ENCODE peak calls at places on chromosomes 6 and 20, in five cellular contexts. C is IMR-90, B is OCI-LY7, N is tibial artery, A is hepatocyte. H is an unnamed sample. For H3K4me1, the result is how much of the 10 kb centered on the place peaks cover.

GRCh38 chr6:132830236-132830799 is 15.9 kb downstream of the RPS12 start:
- DNase-seq in C (peak), B (peak), N (no peak), A (peak), H (no peak)

GRCh38 chr6:31243508-31243907 is 28.4 kb downstream of the HLA-C start:
- DNase-seq in C (no peak), B (no peak), N (no peak), A (no peak), H (no peak)

GRCh38 chr20:23243791-23244190 is 106.8 kb upstream of the NXT1 start:
- DNase-seq in C (no peak), B (peak), N (no peak), A (no peak), H (no peak)

GRCh38 chr6:37704066-37704465 is 6.4 kb upstream of the MDGA1 start:
- DNase-seq in C (no peak), B (no peak), N (no peak), A (no peak), H (no peak)

GRCh38 chr6:38957426-38957825 is 91.2 kb upstream of the GLP1R start:
- DNase-seq in C (no peak), B (no peak), N (no peak), A (no peak), H (no peak)

GRCh38 chr20:23097636-23098580 is 11.8 kb upstream of the CD93 start:
- DNase-seq in C (no peak), B (no peak), N (no peak), A (no peak), H (no peak)

GRCh38 chr20:47057661-47058060 is 163.0 kb downstream of the EYA2 start:
- DNase-seq in C (no peak), B (no peak), N (no peak), A (no peak), H (no peak)

GRCh38 chr20:4925842-4926530 is 75.3 kb downstream of the SLC23A2 start:
- DNase-seq in C (peak), B (no peak), N (peak), A (no peak), H (peak)

GRCh38 chr6:150201285-150201684 is 58.4 kb downstream of the PPP1R14C start:
- DNase-seq in C (no peak), B (no peak), N (no peak), A (no peak), H (no peak)

GRCh38 chr20:24017160-24017761 is 28.7 kb upstream of the GGTLC1 start:
- DNase-seq in C (no peak), B (no peak), N (no peak), A (no peak), H (no peak)

GRCh38 chr20:46784450-46785127 is 75.1 kb downstream of the SLC2A10 start:
- DNase-seq in C (peak), B (no peak), N (no peak), A (no peak), H (no peak)

GRCh38 chr20:59821788-59822187 is 111.6 kb downstream of the SYCP2 start:
- DNase-seq in C (no peak), B (no peak), N (no peak), A (no peak), H (no peak)

GRCh38 chr6:105346052-105346451 is 56.8 kb downstream of the PREP start:
- DNase-seq in C (peak), B (no peak), N (no peak), A (peak), H (no peak)

GRCh38 chr6:163180874-163181541 is 233.5 kb upstream of the QKI start:
- DNase-seq in C (no peak), B (no peak), N (peak), A (peak), H (peak)

GRCh38 chr20:53943522-53944291 is 126.7 kb downstream of the BCAS1 start:
- DNase-seq in C (peak), B (peak), N (no peak), A (no peak), H (no peak)

GRCh38 chr6:29887330-29887818 is 55.0 kb upstream of the HLA-A start:
- DNase-seq in C (peak), B (no peak), N (peak), A (peak), H (peak)

GRCh38 chr6:33201935-33202334 is 1.3 kb downstream of the SLC39A7 start:
- DNase-seq in C (no peak), B (no peak), N (no peak), A (no peak), H (no peak)

GRCh38 chr20:58131111-58131510 is 97.3 kb downstream of the ANKRD60 start:
- DNase-seq in C (no peak), B (no peak), N (no peak), A (no peak), H (no peak)

GRCh38 chr20:37911262-37911661 is 8.3 kb downstream of the VSTM2L start:
- DNase-seq in C (no peak), B (no peak), N (no peak), A (no peak), H (no peak)

GRCh38 chr6:32393660-32394420 is 13.1 kb downstream of the BTNL2 start:
- DNase-seq in C (no peak), B (no peak), N (peak), A (peak), H (no peak)

GRCh38 chr6:170273681-170274080 is 17.2 kb downstream of the DLL1 start:
- DNase-seq in C (no peak), B (no peak), N (no peak), A (no peak), H (no peak)

GRCh38 chr20:11890331-11891080 is 27.2 kb upstream of the BTBD3 start:
- DNase-seq in C (peak), B (no peak), N (peak), A (peak), H (peak)

GRCh38 chr6:96947055-96947454 is 22.5 kb downstream of the KLHL32 start:
- DNase-seq in C (no peak), B (no peak), N (no peak), A (no peak), H (no peak)

GRCh38 chr20:31607640-31608255 is 2.7 kb downstream of the ID1 start:
- DNase-seq in C (no peak), B (no peak), N (no peak), A (no peak), H (no peak)

GRCh38 chr6:159121387-159121955 is 47.7 kb upstream of the FNDC1 start:
- DNase-seq in C (no peak), B (no peak), N (no peak), A (no peak), H (no peak)

GRCh38 chr6:98014791-98015201 is 731.8 kb upstream of the MMS22L start:
- DNase-seq in C (no peak), B (no peak), N (no peak), A (no peak), H (no peak)

GRCh38 chr6:63448229-63448628 is 124.1 kb upstream of the LOC128125822 start:
- DNase-seq in C (no peak), B (no peak), N (no peak), A (no peak), H (no peak)

GRCh38 chr20:50445367-50446151 is 64.6 kb upstream of the PTPN1 start:
- DNase-seq in C (no peak), B (no peak), N (no peak), A (no peak), H (no peak)

GRCh38 chr6:145071836-145072235 is 663.5 kb downstream of the EPM2A start:
- DNase-seq in C (peak), B (no peak), N (no peak), A (no peak), H (no peak)

GRCh38 chr6:150876598-150876997 is 11.1 kb downstream of the MTHFD1L start:
- DNase-seq in C (peak), B (no peak), N (peak), A (no peak), H (peak)

GRCh38 chr20:35395728-35396127 is 16.0 kb downstream of the UQCC1 start:
- DNase-seq in C (peak), B (no peak), N (peak), A (no peak), H (no peak)

GRCh38 chr6:134740473-134741192 is 209.3 kb downstream of the ALDH8A1 start:
- DNase-seq in C (peak), B (no peak), N (no peak), A (no peak), H (no peak)

GRCh38 chr6:47111685-47112084 is 69.6 kb upstream of the ADGRF1 start:
- DNase-seq in C (peak), B (no peak), N (no peak), A (peak), H (no peak)

GRCh38 chr6:77466055-77467028 is 3.1 kb upstream of the HTR1B start:
- DNase-seq in C (peak), B (no peak), N (no peak), A (peak), H (peak)

GRCh38 chr6:132648828-132649227 is 10.2 kb downstream of the TAAR1 start:
- DNase-seq in C (no peak), B (no peak), N (no peak), A (no peak), H (no peak)

GRCh38 chr6:118223316-118223715 is 316.3 kb downstream of the SLC35F1 start:
- DNase-seq in C (no peak), B (no peak), N (no peak), A (no peak), H (no peak)

GRCh38 chr6:170417881-170418280 is 111.3 kb downstream of the FAM120B start:
- DNase-seq in C (no peak), B (no peak), N (no peak), A (no peak), H (no peak)

GRCh38 chr20:24479106-24479505 is 9.7 kb downstream of the SYNDIG1 start:
- DNase-seq in C (no peak), B (no peak), N (no peak), A (no peak), H (no peak)

DNA sequence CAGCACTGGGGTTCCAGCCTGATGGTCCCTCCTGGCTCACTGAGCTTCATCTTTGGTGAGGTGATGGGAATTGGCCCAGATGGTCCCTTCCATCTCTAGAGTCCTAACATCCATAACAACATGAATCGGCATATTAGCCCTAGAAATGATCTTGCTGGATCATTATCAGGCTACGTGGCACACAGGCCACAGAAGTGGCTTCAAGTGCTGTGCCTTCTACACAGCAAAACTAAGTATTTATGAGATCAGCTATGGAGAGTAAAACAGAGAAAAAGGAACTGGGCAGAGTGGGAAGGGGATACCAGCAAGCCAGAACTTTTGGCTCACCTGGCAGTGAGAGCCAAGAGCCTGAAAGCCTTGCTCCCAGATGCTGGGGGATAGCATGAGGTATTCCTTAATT is 116.9 kb downstream of the TRERF1 start:
- DNase-seq in C (no peak), B (no peak), N (no peak), A (no peak), H (no peak)
- H3K27ac ChIP-seq in C (no peak), B (no peak), N (no peak), A (no peak), H (no peak)

GRCh38 chr20:36860339-36860738 is 15.6 kb upstream of the TLDC2 start:
- DNase-seq in C (peak), B (no peak), N (no peak), A (no peak), H (no peak)
- H3K4me1 ChIP-seq in C (under half), B (half or more), N (half or more), A (under half), H (half or more)

DNA sequence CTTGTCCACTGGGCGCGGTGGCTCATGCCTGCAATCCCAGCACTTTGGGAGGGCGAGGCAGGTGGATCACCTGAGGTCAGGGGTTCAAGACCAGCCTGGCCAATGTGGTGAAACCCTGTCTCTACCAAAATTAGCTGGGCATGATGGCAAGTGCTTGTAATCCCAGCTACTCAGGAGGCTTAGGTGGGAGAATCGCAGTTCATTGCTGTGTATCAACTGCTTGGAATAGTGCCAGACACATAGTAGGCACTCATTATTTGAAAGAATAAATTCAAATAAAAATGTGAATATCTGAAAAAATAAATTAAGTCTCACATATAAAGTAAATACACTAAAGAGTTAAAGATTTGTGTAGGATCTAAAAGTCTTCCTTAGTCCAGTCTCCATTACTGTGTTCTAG is 1.9 kb downstream of the PAK1IP1 start:
- DNase-seq in C (no peak), B (no peak), N (no peak), A (no peak), H (no peak)
- H3K27ac ChIP-seq in C (no peak), B (no peak), N (no peak), A (no peak), H (no peak)

GRCh38 chr20:17609978-17610377 is 40.1 kb downstream of the DSTN start:
- DNase-seq in C (no peak), B (no peak), N (peak), A (no peak), H (no peak)

GRCh38 chr20:17612287-17612974 is 42.6 kb downstream of the DSTN start:
- DNase-seq in C (peak), B (no peak), N (peak), A (no peak), H (no peak)

GRCh38 chr20:17610566-17611289 is 40.9 kb downstream of the DSTN start:
- DNase-seq in C (no peak), B (no peak), N (peak), A (no peak), H (no peak)

GRCh38 chr20:17611540-17612286 is 41.8 kb downstream of the DSTN start:
- DNase-seq in C (no peak), B (peak), N (peak), A (peak), H (no peak)

DNA sequence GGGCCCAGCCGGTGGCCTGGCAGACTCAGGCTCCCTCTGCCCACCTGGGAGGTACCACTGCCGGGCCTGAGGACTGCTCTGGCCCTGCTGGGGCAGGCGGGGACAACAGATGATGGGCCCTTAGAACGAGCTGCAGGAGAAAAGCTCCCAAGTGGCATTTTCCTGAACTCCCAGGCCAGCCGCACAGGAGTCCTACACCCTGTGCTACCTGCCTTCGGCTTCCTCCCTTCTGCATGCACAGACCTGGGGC is 41.3 kb downstream of the DSTN start:
- DNase-seq in C (no peak), B (no peak), N (peak), A (no peak), H (no peak)
- H3K4me1 ChIP-seq in C (under half), B (under half), N (half or more), A (under half), H (half or more)

GRCh38 chr6:2960935-2961334 is 10.4 kb downstream of the SERPINB6 start:
- DNase-seq in C (peak), B (no peak), N (no peak), A (no peak), H (no peak)

GRCh38 chr6:2958802-2959201 is 12.6 kb downstream of the SERPINB6 start:
- DNase-seq in C (no peak), B (no peak), N (no peak), A (no peak), H (no peak)

GRCh38 chr6:2961491-2961890 is 9.9 kb downstream of the SERPINB6 start:
- DNase-seq in C (no peak), B (no peak), N (no peak), A (no peak), H (no peak)

GRCh38 chr6:2958331-2958711 is 13.0 kb downstream of the SERPINB6 start:
- DNase-seq in C (no peak), B (no peak), N (peak), A (no peak), H (peak)

DNA sequence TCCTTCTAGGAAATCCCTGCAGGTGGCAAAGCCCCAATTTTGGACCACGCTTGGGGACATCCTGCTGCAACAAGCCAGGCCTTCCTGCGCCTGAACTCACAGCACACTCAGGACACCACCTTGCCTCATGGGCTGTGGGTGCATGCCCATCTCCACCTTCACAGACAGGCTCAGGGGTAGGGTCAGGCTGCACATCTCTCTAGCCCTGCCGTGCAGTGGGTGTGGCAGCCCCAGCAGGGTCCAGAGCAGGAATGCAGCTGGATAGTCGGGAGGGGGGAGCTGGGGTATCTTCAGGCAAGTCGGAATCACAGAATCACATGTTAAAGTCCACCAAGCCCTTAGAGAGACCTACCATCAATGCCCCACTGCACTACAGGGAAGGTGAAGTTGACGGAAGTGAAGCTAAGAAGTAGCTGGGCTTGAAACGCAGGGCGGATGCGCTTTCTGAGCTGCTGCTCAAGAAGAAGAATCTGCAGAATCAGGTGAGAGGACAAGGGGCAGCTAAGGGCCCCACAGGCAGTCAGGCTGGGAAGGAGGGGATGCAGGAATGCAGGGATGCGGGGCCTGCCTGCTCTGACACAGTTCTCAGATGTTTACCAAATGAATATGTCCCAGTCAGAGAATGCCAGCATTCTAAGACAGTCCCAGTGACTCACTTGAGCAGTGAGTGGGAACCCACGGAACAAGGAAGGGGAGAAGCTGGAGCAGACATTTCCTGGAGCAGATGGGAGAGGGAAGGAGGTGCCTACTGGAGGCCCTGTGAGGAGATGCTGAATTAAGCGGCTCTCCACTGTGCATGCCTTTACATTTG is 11.3 kb downstream of the SERPINB6 start:
- DNase-seq in C (peak), B (no peak), N (no peak), A (peak), H (no peak)
- H3K27ac ChIP-seq in C (peak), B (no peak), N (peak), A (peak), H (peak)

H was measured in left ventricle myocardium inferior.